ENCODE peak calls at places on chromosomes 6 and 20, in ten cellular contexts. Z, K, X, W, R, N, Y, I, C and O are unnamed samples.

GRCh38 chr6:164410017-164410416 is 899.4 kb downstream of the C6orf118 start:
- DNase-seq in Z (no peak), X (no peak), Y (no peak), R (no peak), W (no peak), N (no peak), K (no peak), I (no peak), C (no peak), O (no peak)

GRCh38 chr6:3884007-3884745 is 35.0 kb downstream of the FAM50B start:
- DNase-seq in X (no peak), C (peak; percentile 67), N (peak; percentile 77), R (peak; percentile 44), Y (peak; percentile 60), I (no peak), W (no peak), K (no peak), Z (no peak), O (no peak)

GRCh38 chr6:167325766-167326165 is 880 bp downstream of the TTLL2 start:
- DNase-seq in N (no peak), X (no peak), I (no peak), Y (no peak), R (no peak), K (no peak), W (no peak), C (no peak), Z (no peak), O (no peak)

GRCh38 chr20:63529861-63530787 is 7.1 kb downstream of the PTK6 start:
- DNase-seq in I (peak; percentile 16), K (peak; percentile 12), W (no peak), R (no peak), Y (no peak), C (no peak), X (no peak), N (no peak), Z (no peak), O (peak; percentile 23)

GRCh38 chr6:165819394-165819793 is 156.4 kb upstream of the PDE10A start:
- DNase-seq in I (no peak), N (peak; percentile 44), R (no peak), Y (no peak), W (no peak), Z (no peak), C (no peak), X (no peak), K (no peak), O (no peak)

GRCh38 chr6:89734526-89734925 is 85.1 kb downstream of the MDN1 start:
- DNase-seq in C (no peak), N (peak; percentile 17), Y (no peak), W (no peak), K (no peak), R (no peak), I (no peak), Z (no peak), X (no peak), O (no peak)

GRCh38 chr6:139308284-139308916 is 16.6 kb upstream of the TXLNB start:
- DNase-seq in R (no peak), Y (no peak), K (no peak), I (no peak), C (peak; percentile 49), X (no peak), Z (no peak), W (no peak), N (peak; percentile 37), O (no peak)

GRCh38 chr6:35016417-35017221 is 124.5 kb downstream of the TCP11 start:
- DNase-seq in Y (no peak), Z (peak; percentile 31), R (no peak), N (peak; percentile 87), W (no peak), C (peak; percentile 48), K (no peak), X (no peak), I (no peak), O (no peak)

GRCh38 chr6:10409766-10410209 is 5.1 kb downstream of the TFAP2A start:
- DNase-seq in Z (no peak), N (no peak), X (no peak), Y (no peak), I (no peak), C (no peak), K (no peak), R (no peak), W (no peak), O (no peak)

GRCh38 chr6:53327017-53327395 is 21.7 kb downstream of the ELOVL5 start:
- DNase-seq in Y (no peak), N (no peak), C (peak; percentile 42), K (no peak), W (no peak), R (no peak), Z (no peak), I (no peak), X (no peak), O (no peak)

GRCh38 chr20:25256226-25256859 is 8.5 kb downstream of the PYGB start:
- DNase-seq in I (no peak), Z (no peak), X (no peak), Y (no peak), W (no peak), K (no peak), N (peak; percentile 37), C (no peak), R (no peak), O (no peak)

GRCh38 chr6:21590345-21590744 is 3.2 kb upstream of the SOX4 start:
- DNase-seq in C (no peak), Z (no peak), R (no peak), N (peak; percentile 41), X (no peak), Y (no peak), I (no peak), K (no peak), W (no peak), O (no peak)
- TF ChIP-seq CTCF in C (no peak), Z (no peak), R (no peak), N (peak; percentile 32), X (no peak), Y (no peak), I (no peak), K (peak; percentile 13), W (no peak), O (no peak)

DNA sequence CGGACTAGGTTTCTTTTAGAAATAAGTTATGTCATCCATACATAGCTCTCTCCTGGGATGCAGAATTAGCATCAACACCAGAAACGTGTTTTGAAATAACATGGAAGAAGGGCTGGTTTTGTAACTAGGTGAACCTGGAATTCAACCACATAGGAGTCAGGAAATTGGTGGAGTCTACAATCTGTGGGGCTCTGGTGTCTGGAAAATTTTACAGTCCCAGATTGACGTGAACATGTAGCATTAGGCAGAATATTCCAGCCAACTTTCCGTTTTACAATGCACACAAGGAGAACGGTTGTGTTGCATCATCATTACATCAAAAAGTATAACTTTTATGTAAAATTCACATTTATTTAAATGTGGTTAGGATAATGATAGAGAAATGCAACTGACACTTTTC is 1.9 kb downstream of the KCNQ5 start:
- DNase-seq in R (no peak), K (no peak), I (no peak), Z (no peak), N (no peak), W (no peak), X (no peak), C (no peak), Y (no peak), O (no peak)
- TF ChIP-seq CTCF in R (no peak), K (no peak), I (no peak), Z (no peak), N (no peak), W (no peak), X (no peak), C (no peak), Y (no peak), O (no peak)

GRCh38 chr20:50278684-50279531 is 88.3 kb downstream of the CEBPB start:
- DNase-seq in N (peak; percentile 28), Z (peak; percentile 89), X (peak; percentile 42), Y (peak; percentile 77), R (peak; percentile 61), I (no peak), C (peak; percentile 66), K (peak; percentile 36), W (no peak), O (no peak)
- TF ChIP-seq CTCF in N (peak; percentile 33), Z (peak; percentile 34), X (peak; percentile 55), Y (no peak), R (no peak), I (no peak), C (peak; percentile 16), K (no peak), W (no peak), O (no peak)

DNA sequence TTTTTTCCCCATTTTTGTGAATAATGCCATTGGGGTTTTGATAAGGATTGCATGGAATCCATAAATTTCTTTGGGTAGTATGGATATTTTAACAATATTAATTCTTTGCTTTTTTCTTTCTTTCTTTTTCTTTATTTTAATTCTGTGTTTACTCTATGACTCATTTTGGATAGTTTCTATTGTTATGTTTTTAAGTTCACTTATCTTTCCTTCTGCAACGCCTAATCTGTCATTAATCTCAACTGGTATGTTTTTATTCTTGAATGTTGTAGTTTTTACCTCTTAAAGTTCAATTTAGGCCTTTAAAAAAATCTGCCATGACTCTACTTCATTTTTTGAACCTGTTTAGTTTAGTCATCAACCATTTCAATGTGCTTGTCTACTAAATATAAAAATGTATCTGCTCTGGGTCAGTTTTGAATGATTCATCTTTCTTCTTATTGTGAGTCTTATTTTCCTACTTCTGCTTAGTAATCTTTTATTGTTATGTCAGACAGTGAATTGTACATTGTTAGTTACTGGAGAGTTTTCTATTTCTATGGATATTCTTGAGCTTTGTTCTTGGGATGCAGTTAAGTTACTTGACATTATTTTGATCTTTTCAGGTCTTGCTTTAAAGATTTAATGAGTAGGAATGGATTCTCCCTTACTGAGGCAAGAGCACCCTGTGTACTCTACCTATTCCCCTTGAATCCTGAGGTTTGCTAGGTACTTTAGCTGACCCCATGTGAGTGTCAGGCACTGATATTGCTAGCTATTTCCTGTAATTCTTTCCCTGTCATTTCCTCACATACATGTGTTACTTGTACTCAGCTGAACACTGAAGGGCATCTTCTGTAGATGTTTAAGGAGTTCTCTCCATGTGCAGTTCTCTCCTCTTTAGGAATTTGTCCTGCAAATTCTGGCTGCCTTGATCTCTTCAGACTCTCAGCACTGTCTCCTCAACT is 104.2 kb downstream of the TFAP2B start:
- DNase-seq in C (no peak), K (no peak), R (no peak), I (no peak), N (peak; percentile 13), W (no peak), X (no peak), Y (no peak), Z (no peak), O (no peak)
- TF ChIP-seq CTCF in C (no peak), K (no peak), R (no peak), I (no peak), N (no peak), W (no peak), X (no peak), Y (no peak), Z (no peak), O (no peak)

GRCh38 chr6:99349620-99350141 is at the start of gene FAXC:
- DNase-seq in N (peak; percentile 21), Y (peak; percentile 44), X (peak; percentile 66), C (peak; percentile 15), R (peak; percentile 60), Z (peak; percentile 70), I (peak; percentile 45), K (peak; percentile 72), W (no peak), O (no peak)
- TF ChIP-seq CTCF in N (peak; percentile 30), Y (peak; percentile 31), X (peak; percentile 55), C (peak; percentile 5), R (peak; percentile 58), Z (no peak), I (no peak), K (peak; percentile 28), W (no peak), O (no peak)